ENCODE peak calls at places on chromosome 1, in eight cellular contexts. E is Ammon's horn, C is lower lobe of right lung, O is CD14-positive monocyte, F is bronchial epithelial cell, Q is NCI-H524 treated with DMSO at 0.1 percent for 48 hours, P is NCI-H460, S is T-cell. Y is an unnamed sample.

GRCh38 chr1:220369511-220369910 is 97.3 kb upstream of the RAB3GAP2 start:
- DNase-seq in E (no peak), C (no peak), O (no peak), F (no peak), Q (no peak), P (no peak), S (no peak), Y (no peak)

GRCh38 chr1:85566890-85567289 is 13.7 kb upstream of the CCN1 start:
- DNase-seq in E (no peak), C (no peak), O (no peak), F (no peak), Q (no peak), P (no peak), S (no peak), Y (no peak)

GRCh38 chr1:51472349-51472748 is 46.7 kb downstream of the EPS15 start:
- DNase-seq in E (peak; percentile 60), C (no peak), O (no peak), F (no peak), Q (no peak), P (no peak), S (no peak), Y (no peak)

GRCh38 chr1:100528861-100529260 is 9.1 kb upstream of the GPR88 start:
- DNase-seq in E (no peak), C (no peak), O (no peak), F (no peak), Q (peak; percentile 49), P (no peak), S (no peak), Y (no peak)

GRCh38 chr1:159867322-159868064 is 5.0 kb upstream of the VSIG8 start:
- DNase-seq in E (no peak), C (peak; percentile 85), O (no peak), F (peak; percentile 86), Q (no peak), P (no peak), S (no peak), Y (peak; percentile 55)

GRCh38 chr1:32915766-32916455 is 14.7 kb upstream of the TMEM54 start:
- DNase-seq in E (no peak), C (no peak), O (no peak), F (no peak), Q (no peak), P (no peak), S (no peak), Y (no peak)

GRCh38 chr1:202252271-202252670 is 58.7 kb downstream of the LGR6 start:
- DNase-seq in E (no peak), C (no peak), O (no peak), F (no peak), Q (no peak), P (no peak), S (no peak), Y (no peak)

GRCh38 chr1:83950106-83950661 is 48.7 kb downstream of the TTLL7 start:
- DNase-seq in E (no peak), C (no peak), O (no peak), F (no peak), Q (no peak), P (no peak), S (no peak), Y (no peak)

GRCh38 chr1:5481889-5482288 is 510.3 kb downstream of the NPHP4 start:
- DNase-seq in E (no peak), C (no peak), O (no peak), F (no peak), Q (no peak), P (peak; percentile 1), S (peak; percentile 15), Y (no peak)

GRCh38 chr1:3471356-3472087 is 17.1 kb downstream of the ARHGEF16 start:
- DNase-seq in E (peak; percentile 35), C (peak; percentile 47), O (no peak), F (peak; percentile 51), Q (no peak), P (peak; percentile 64), S (no peak), Y (peak; percentile 45)

GRCh38 chr1:153404768-153405167 is 11.6 kb upstream of the S100A7A start:
- DNase-seq in E (peak; percentile 13), C (peak; percentile 85), O (peak; percentile 79), F (no peak), Q (no peak), P (no peak), S (peak; percentile 49), Y (no peak)

GRCh38 chr1:63935148-63935547 is 161.3 kb downstream of the ROR1 start:
- DNase-seq in E (peak; percentile 20), C (no peak), O (no peak), F (peak; percentile 43), Q (no peak), P (no peak), S (no peak), Y (no peak)

GRCh38 chr1:184860985-184861754 is 106.5 kb upstream of the EDEM3 start:
- DNase-seq in E (no peak), C (no peak), O (no peak), F (no peak), Q (peak; percentile 24), P (no peak), S (no peak), Y (no peak)

GRCh38 chr1:221697924-221698425 is 43.9 kb downstream of the DUSP10 start:
- DNase-seq in E (no peak), C (no peak), O (no peak), F (peak; percentile 18), Q (no peak), P (no peak), S (no peak), Y (no peak)

GRCh38 chr1:206684003-206684402 is 702 bp upstream of the MAPKAPK2 start:
- DNase-seq in E (no peak), C (no peak), O (no peak), F (no peak), Q (no peak), P (no peak), S (no peak), Y (no peak)

GRCh38 chr1:115452600-115453329 is 114.7 kb upstream of the NGF start:
- DNase-seq in E (no peak), C (no peak), O (no peak), F (no peak), Q (no peak), P (no peak), S (no peak), Y (no peak)

GRCh38 chr1:41013812-41014211 is 7.7 kb downstream of the SLFNL1 start:
- DNase-seq in E (no peak), C (no peak), O (no peak), F (no peak), Q (no peak), P (no peak), S (no peak), Y (no peak)

GRCh38 chr1:220928725-220929297 is 49.6 kb downstream of the HLX start:
- DNase-seq in E (no peak), C (no peak), O (no peak), F (no peak), Q (no peak), P (no peak), S (no peak), Y (no peak)

GRCh38 chr1:11977625-11978024 is 2.6 kb upstream of the MFN2 start:
- DNase-seq in E (no peak), C (no peak), O (no peak), F (no peak), Q (no peak), P (no peak), S (no peak), Y (no peak)

GRCh38 chr1:57752847-57753246 is 329.0 kb upstream of the DAB1 start:
- DNase-seq in E (no peak), C (no peak), O (no peak), F (no peak), Q (no peak), P (no peak), S (no peak), Y (no peak)

GRCh38 chr1:7973086-7973485 is 11.6 kb downstream of the PARK7 start:
- DNase-seq in E (no peak), C (no peak), O (no peak), F (no peak), Q (no peak), P (no peak), S (no peak), Y (no peak)

GRCh38 chr1:54456921-54457529 is 50.8 kb upstream of the SSBP3 start:
- DNase-seq in E (no peak), C (no peak), O (no peak), F (no peak), Q (no peak), P (no peak), S (no peak), Y (no peak)

GRCh38 chr1:93079685-93080141 is 630 bp downstream of the MTF2 start:
- DNase-seq in E (peak; percentile 31), C (peak; percentile 51), O (no peak), F (peak; percentile 20), Q (no peak), P (no peak), S (peak; percentile 3), Y (peak; percentile 51)

GRCh38 chr1:165900576-165901380 is 73.4 kb downstream of the UCK2 start:
- DNase-seq in E (no peak), C (no peak), O (no peak), F (peak; percentile 76), Q (no peak), P (no peak), S (no peak), Y (peak; percentile 39)

GRCh38 chr1:25760871-25761270 is 39.1 kb upstream of the SELENON start:
- DNase-seq in E (no peak), C (no peak), O (no peak), F (no peak), Q (peak; percentile 55), P (no peak), S (no peak), Y (no peak)

GRCh38 chr1:28917757-28918118 is 3.4 kb downstream of the EPB41 start:
- DNase-seq in E (no peak), C (no peak), O (no peak), F (peak; percentile 58), Q (no peak), P (no peak), S (no peak), Y (no peak)

GRCh38 chr1:220950576-220950975 is 71.3 kb downstream of the HLX start:
- DNase-seq in E (no peak), C (no peak), O (no peak), F (no peak), Q (no peak), P (no peak), S (no peak), Y (no peak)

GRCh38 chr1:15089244-15089992 is 64.1 kb upstream of the TMEM51 start:
- DNase-seq in E (no peak), C (peak; percentile 54), O (no peak), F (peak; percentile 34), Q (no peak), P (no peak), S (no peak), Y (no peak)

GRCh38 chr1:39293375-39294070 is 89.0 kb downstream of the MACF1 start:
- DNase-seq in E (peak; percentile 56), C (no peak), O (no peak), F (no peak), Q (no peak), P (no peak), S (no peak), Y (no peak)

GRCh38 chr1:214952648-214953047 is 129.9 kb upstream of the KCNK2 start:
- DNase-seq in E (no peak), C (no peak), O (no peak), F (no peak), Q (peak; percentile 7), P (no peak), S (no peak), Y (no peak)

GRCh38 chr1:14977338-14977931 is 176.1 kb upstream of the TMEM51 start:
- DNase-seq in E (no peak), C (no peak), O (no peak), F (no peak), Q (no peak), P (no peak), S (no peak), Y (no peak)

GRCh38 chr1:213303286-213303685 is 252.2 kb downstream of the RPS6KC1 start:
- DNase-seq in E (no peak), C (no peak), O (no peak), F (no peak), Q (no peak), P (no peak), S (no peak), Y (no peak)

GRCh38 chr1:85278853-85279314 is 2.5 kb upstream of the BCL10 start:
- DNase-seq in E (peak; percentile 25), C (no peak), O (peak; percentile 85), F (peak; percentile 98), Q (no peak), P (peak; percentile 70), S (no peak), Y (no peak)

GRCh38 chr1:117671781-117672501 is 66.1 kb downstream of the TENT5C start:
- DNase-seq in E (peak; percentile 72), C (peak; percentile 78), O (no peak), F (no peak), Q (no peak), P (no peak), S (no peak), Y (peak; percentile 73)

Y was measured in ovary.